ENCODE peak calls at places on chromosomes 11 and 22, in six cellular contexts. R, T, Z, H, S and L are unnamed samples.

GRCh38 chr11:58734681-58735490 is 3.1 kb upstream of the GLYAT start:
- DNase-seq in T (no peak), Z (no peak), S (no peak), R (no peak), H (no peak), L (no peak)

GRCh38 chr11:64537876-64538275 is 53.1 kb upstream of the SLC22A12 start:
- DNase-seq in T (no peak), Z (no peak), R (no peak), S (no peak), H (no peak), L (no peak)

GRCh38 chr11:63937713-63938480 is 905 bp upstream of the NAA40 start:
- DNase-seq in H (peak; percentile 59), R (peak; percentile 55), S (peak; percentile 56), T (no peak), Z (no peak), L (peak; percentile 67)

GRCh38 chr11:69157156-69157821 is 1.6 kb downstream of the SMIM38 start:
- DNase-seq in R (no peak), H (no peak), S (no peak), T (peak; percentile 77), Z (peak; percentile 75), L (no peak)

GRCh38 chr11:71120346-71120963 is 131.9 kb downstream of the SHANK2 start:
- DNase-seq in H (peak; percentile 78), Z (peak; percentile 41), S (peak; percentile 94), R (peak; percentile 87), T (no peak), L (peak; percentile 13)

GRCh38 chr11:118290923-118291322 is 13.6 kb upstream of the CD3E start:
- DNase-seq in H (no peak), T (no peak), R (peak; percentile 45), S (peak; percentile 59), Z (no peak), L (peak; percentile 66)

GRCh38 chr11:66987158-66987620 is 12.1 kb downstream of the C11orf86 start:
- DNase-seq in Z (no peak), T (no peak), H (peak; percentile 73), R (peak; percentile 78), S (peak; percentile 73), L (no peak)

GRCh38 chr11:71420455-71421241 is 27.5 kb downstream of the DHCR7 start:
- DNase-seq in H (peak; percentile 80), Z (peak; percentile 37), T (peak; percentile 55), R (peak; percentile 72), S (peak; percentile 69), L (peak; percentile 76)

GRCh38 chr22:49308300-49308699 is 519.4 kb downstream of the BRD1 start:
- DNase-seq in H (peak; percentile 17), R (peak; percentile 6), Z (no peak), T (no peak), S (no peak), L (no peak)

GRCh38 chr11:96155627-96156378 is 187.2 kb downstream of the MAML2 start:
- DNase-seq in Z (no peak), R (peak; percentile 51), H (no peak), T (peak; percentile 97), S (peak; percentile 86), L (peak; percentile 96)

GRCh38 chr22:22078329-22078728 is 95.7 kb upstream of the TOP3B start:
- DNase-seq in H (no peak), S (no peak), Z (no peak), T (no peak), R (no peak), L (no peak)

GRCh38 chr11:130520231-130520630 is 71.8 kb downstream of the ADAMTS15 start:
- DNase-seq in S (no peak), R (no peak), H (peak; percentile 33), T (no peak), Z (no peak), L (no peak)

GRCh38 chr22:46070722-46071450 is 79.4 kb upstream of the PPARA start:
- DNase-seq in H (peak; percentile 71), R (peak; percentile 61), Z (no peak), T (peak; percentile 54), S (peak; percentile 13), L (peak; percentile 27)

GRCh38 chr22:20234760-20235452 is 33.2 kb downstream of the RTN4R start:
- DNase-seq in T (no peak), S (no peak), R (no peak), Z (no peak), H (no peak), L (no peak)

GRCh38 chr11:60634151-60634550 is 65.3 kb upstream of the MS4A8 start:
- DNase-seq in T (no peak), R (peak; percentile 66), S (peak; percentile 65), H (peak; percentile 66), Z (no peak), L (no peak)

GRCh38 chr11:119206512-119207299 is 567 bp downstream of the CBL start:
- DNase-seq in Z (peak; percentile 17), T (no peak), H (peak; percentile 81), S (peak; percentile 61), R (peak; percentile 62), L (no peak)

GRCh38 chr11:64741393-64742086 is 2.4 kb downstream of the RASGRP2 start:
- DNase-seq in R (peak; percentile 66), Z (no peak), H (peak; percentile 71), S (peak; percentile 42), T (no peak), L (no peak)

GRCh38 chr22:47276219-47276843 is 513.9 kb downstream of the TBC1D22A start:
- DNase-seq in H (no peak), T (no peak), S (no peak), R (no peak), Z (no peak), L (no peak)

GRCh38 chr11:74650498-74650897 is 58.1 kb downstream of the POLD3 start:
- DNase-seq in Z (no peak), T (peak; percentile 100), R (no peak), S (no peak), H (no peak), L (no peak)

GRCh38 chr22:50586416-50586815 is 3.8 kb upstream of the CHKB start:
- DNase-seq in T (no peak), H (no peak), S (no peak), Z (no peak), R (no peak), L (no peak)

GRCh38 chr22:37983860-37984791 is at the start of gene SOX10:
- DNase-seq in H (peak; percentile 70), Z (no peak), S (peak; percentile 77), T (no peak), R (peak; percentile 73), L (no peak)

GRCh38 chr11:116731097-116731761 is 41.6 kb downstream of the BUD13 start:
- DNase-seq in Z (peak; percentile 56), T (peak; percentile 10), S (peak; percentile 89), H (peak; percentile 77), R (peak; percentile 82), L (peak; percentile 31)

GRCh38 chr11:33068611-33069340 is 29.4 kb downstream of the TCP11L1 start:
- DNase-seq in Z (no peak), R (no peak), T (no peak), H (no peak), S (peak; percentile 29), L (no peak)

DNA sequence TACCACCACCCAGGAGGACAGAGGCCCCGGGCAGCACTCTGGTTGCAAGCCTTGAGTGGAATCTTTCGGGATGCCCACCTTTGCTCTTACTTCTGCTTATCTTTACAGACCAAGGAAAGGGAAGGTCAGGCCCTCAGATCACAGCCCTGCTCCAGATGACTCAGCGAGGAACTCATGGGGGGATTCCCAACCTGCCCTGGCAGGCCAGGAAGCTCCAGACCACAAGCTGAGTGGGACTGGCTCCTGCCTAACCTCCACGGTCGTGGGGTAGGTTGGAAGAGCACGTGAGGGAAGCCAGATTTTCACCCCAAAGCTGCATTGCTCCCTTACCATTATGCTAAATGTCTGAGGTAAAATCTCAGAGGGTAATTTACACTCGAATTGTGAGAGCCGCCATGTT is 11.8 kb downstream of the TBC1D10A start:
- DNase-seq in Z (no peak), H (no peak), S (peak; percentile 31), R (no peak), T (peak; percentile 67), L (peak; percentile 70)
- H3K4me1 ChIP-seq in Z (peaks cover 2% of the 10 kb centered on the region), H (peaks cover 3% of the 10 kb centered on the region), S (peaks cover 3% of the 10 kb centered on the region), R (no peaks in the 10 kb centered on the region), T (peaks cover 54% of the 10 kb centered on the region), L (peaks cover 76% of the 10 kb centered on the region)

GRCh38 chr22:35475545-35475944 is 65.1 kb upstream of the RASD2 start:
- DNase-seq in R (no peak), H (no peak), S (no peak), T (no peak), Z (no peak), L (no peak)

GRCh38 chr22:35473971-35474370 is 66.7 kb upstream of the RASD2 start:
- DNase-seq in R (no peak), T (no peak), S (no peak), Z (no peak), H (no peak), L (no peak)

GRCh38 chr22:35479359-35479758 is 61.3 kb upstream of the RASD2 start:
- DNase-seq in S (no peak), T (no peak), Z (no peak), H (no peak), R (peak; percentile 20), L (no peak)

GRCh38 chr22:35477911-35478582 is 62.6 kb upstream of the RASD2 start:
- DNase-seq in R (peak; percentile 18), S (no peak), H (no peak), T (peak; percentile 91), Z (no peak), L (no peak)

DNA sequence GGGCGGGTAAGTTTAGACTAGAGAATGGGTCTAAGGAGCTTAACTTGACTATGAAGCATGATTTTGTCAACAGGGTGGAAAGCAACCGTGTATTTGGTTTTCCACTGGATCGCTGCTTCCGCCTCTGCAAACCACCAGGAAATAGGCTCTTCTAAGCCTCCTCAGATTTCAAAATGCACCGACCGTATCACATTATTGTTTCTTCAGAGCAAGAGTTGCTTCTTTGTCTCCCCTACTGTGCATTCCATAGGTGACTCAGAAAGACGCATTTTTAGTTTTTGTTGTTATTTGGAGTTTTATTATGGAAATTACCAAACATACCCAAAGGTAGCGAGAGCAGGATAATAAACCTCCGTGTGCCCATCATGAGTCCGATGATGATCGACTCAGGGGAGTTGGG is 64.3 kb upstream of the RASD2 start:
- DNase-seq in R (no peak), H (no peak), T (no peak), S (no peak), Z (no peak), L (no peak)
- H3K18ac ChIP-seq in R (no peak overlapping the region), H (no peak overlapping the region), T (no peak overlapping the region), S (no peak overlapping the region), Z (no peak overlapping the region), L (no peak overlapping the region)

GRCh38 chr22:29816980-29817379 is 21.1 kb downstream of the ASCC2 start:
- DNase-seq in S (no peak), T (no peak), R (no peak), Z (no peak), H (no peak), L (peak; percentile 48)
- H3K4me1 ChIP-seq in S (no peaks in the 10 kb centered on the region), T (peaks cover 1% of the 10 kb centered on the region), R (no peaks in the 10 kb centered on the region), Z (no peaks in the 10 kb centered on the region), H (no peaks in the 10 kb centered on the region), L (peaks cover 20% of the 10 kb centered on the region)

DNA sequence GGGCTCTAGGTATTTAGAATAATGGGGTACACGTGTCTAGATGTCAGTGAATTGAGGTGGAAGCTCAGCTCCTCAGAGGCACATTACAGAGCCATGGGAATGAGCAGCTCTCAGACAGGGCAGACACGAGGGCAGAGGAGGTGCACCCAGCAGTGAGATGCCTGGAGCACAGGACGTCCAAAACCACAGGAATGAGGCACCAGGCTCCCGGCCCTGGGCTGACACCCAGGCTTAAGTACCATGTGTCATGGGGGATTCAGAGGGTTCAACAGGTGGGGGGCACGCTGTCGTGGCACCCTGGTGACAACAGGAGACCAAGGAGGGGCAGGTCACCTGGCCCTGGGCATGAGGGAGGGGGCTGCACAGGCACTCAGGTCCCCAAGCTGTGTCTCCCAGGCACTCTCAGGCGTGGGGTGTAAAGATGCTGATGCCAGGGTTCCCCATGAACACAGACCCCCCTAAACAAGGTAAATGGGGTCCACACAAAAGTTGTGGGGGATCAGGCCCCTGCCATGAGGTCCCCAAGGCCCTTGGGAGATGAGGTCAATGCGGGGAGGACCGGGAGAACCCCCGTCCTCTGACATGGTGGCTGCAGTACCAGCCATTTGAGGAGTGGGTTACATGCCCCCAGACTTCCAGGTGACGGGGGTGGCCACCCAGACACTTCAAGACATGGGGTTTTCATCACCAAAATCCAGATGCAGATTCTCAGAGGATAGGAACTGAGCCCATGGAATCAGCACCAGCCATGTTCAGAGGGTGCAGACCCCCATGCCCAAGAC is 5.6 kb upstream of the SYT8 start:
- DNase-seq in S (no peak), Z (no peak), H (no peak), R (no peak), T (peak; percentile 43), L (peak; percentile 52)
- H3K18ac ChIP-seq in S (no peak overlapping the region), Z (peak overlapping the region; percentile 72), H (no peak overlapping the region), R (no peak overlapping the region), T (no peak overlapping the region), L (no peak overlapping the region)